ENCODE peak calls at places on chromosomes 2 and 18, in nine cellular contexts. One of them, this sample, is unnamed. For H3K36me3 and H3K4me1, the result is how much of the 10 kb centered on the place peaks cover.

GRCh38 chr18:49560277-49561126 is 1.4 kb upstream of the LIPG start:
- DNase-seq in neural progenitor cell: peak
- DNase-seq in IMR-90: no peak
- DNase-seq in CD4-positive, alpha-beta memory T cell: peak
- DNase-seq in tibial artery: peak
- DNase-seq in GM23248: peak
- DNase-seq in stomach: no peak
- DNase-seq in OCI-LY7: no peak
- DNase-seq in lower lobe of right lung: no peak
- DNase-seq in this sample: no peak

GRCh38 chr2:69693472-69694450 is 48.2 kb upstream of the ANXA4 start:
- DNase-seq in neural progenitor cell: no peak
- DNase-seq in tibial artery: no peak
- DNase-seq in OCI-LY7: peak
- DNase-seq in IMR-90: no peak
- DNase-seq in GM23248: no peak
- DNase-seq in lower lobe of right lung: no peak
- DNase-seq in CD4-positive, alpha-beta memory T cell: peak
- DNase-seq in stomach: no peak
- DNase-seq in this sample: peak

GRCh38 chr2:238947920-238948710 is 100.2 kb downstream of the TWIST2 start:
- DNase-seq in tibial artery: peak
- DNase-seq in CD4-positive, alpha-beta memory T cell: no peak
- DNase-seq in neural progenitor cell: no peak
- DNase-seq in lower lobe of right lung: no peak
- DNase-seq in GM23248: peak
- DNase-seq in stomach: peak
- DNase-seq in OCI-LY7: no peak
- DNase-seq in IMR-90: peak
- DNase-seq in this sample: no peak

GRCh38 chr2:72944804-72945449 is 27.6 kb downstream of the EMX1 start:
- DNase-seq in CD4-positive, alpha-beta memory T cell: no peak
- DNase-seq in stomach: no peak
- DNase-seq in neural progenitor cell: no peak
- DNase-seq in lower lobe of right lung: no peak
- DNase-seq in GM23248: no peak
- DNase-seq in tibial artery: no peak
- DNase-seq in IMR-90: no peak
- DNase-seq in OCI-LY7: no peak
- DNase-seq in this sample: no peak

GRCh38 chr2:166518634-166519390 is 24.8 kb upstream of the SCN7A start:
- DNase-seq in OCI-LY7: no peak
- DNase-seq in GM23248: no peak
- DNase-seq in stomach: no peak
- DNase-seq in IMR-90: peak
- DNase-seq in tibial artery: no peak
- DNase-seq in neural progenitor cell: no peak
- DNase-seq in lower lobe of right lung: no peak
- DNase-seq in CD4-positive, alpha-beta memory T cell: no peak
- DNase-seq in this sample: no peak

GRCh38 chr2:9769171-9770005 is 73.9 kb upstream of the TAF1B start:
- DNase-seq in CD4-positive, alpha-beta memory T cell: no peak
- DNase-seq in lower lobe of right lung: no peak
- DNase-seq in stomach: no peak
- DNase-seq in OCI-LY7: no peak
- DNase-seq in GM23248: no peak
- DNase-seq in tibial artery: peak
- DNase-seq in IMR-90: peak
- DNase-seq in neural progenitor cell: peak
- DNase-seq in this sample: no peak

GRCh38 chr18:79934311-79935097 is 16.9 kb downstream of the SLC66A2 start:
- DNase-seq in OCI-LY7: no peak
- DNase-seq in lower lobe of right lung: peak
- DNase-seq in tibial artery: peak
- DNase-seq in GM23248: no peak
- DNase-seq in CD4-positive, alpha-beta memory T cell: no peak
- DNase-seq in stomach: no peak
- DNase-seq in neural progenitor cell: no peak
- DNase-seq in IMR-90: no peak
- DNase-seq in this sample: no peak

GRCh38 chr2:84959045-84959493 is 11.9 kb upstream of the KCMF1 start:
- DNase-seq in tibial artery: peak
- DNase-seq in CD4-positive, alpha-beta memory T cell: no peak
- DNase-seq in GM23248: peak
- DNase-seq in lower lobe of right lung: no peak
- DNase-seq in neural progenitor cell: no peak
- DNase-seq in OCI-LY7: no peak
- DNase-seq in stomach: no peak
- DNase-seq in IMR-90: peak
- DNase-seq in this sample: no peak

GRCh38 chr2:8121826-8122505 is 559.9 kb upstream of the ID2 start:
- DNase-seq in neural progenitor cell: no peak
- DNase-seq in stomach: no peak
- DNase-seq in lower lobe of right lung: no peak
- DNase-seq in IMR-90: peak
- DNase-seq in CD4-positive, alpha-beta memory T cell: no peak
- DNase-seq in OCI-LY7: no peak
- DNase-seq in GM23248: peak
- DNase-seq in tibial artery: no peak
- DNase-seq in this sample: no peak

GRCh38 chr2:102226612-102227351 is 40.0 kb downstream of the IL1RL2 start:
- DNase-seq in lower lobe of right lung: no peak
- DNase-seq in IMR-90: peak
- DNase-seq in neural progenitor cell: peak
- DNase-seq in OCI-LY7: no peak
- DNase-seq in tibial artery: no peak
- DNase-seq in stomach: no peak
- DNase-seq in CD4-positive, alpha-beta memory T cell: no peak
- DNase-seq in GM23248: peak
- DNase-seq in this sample: no peak

DNA sequence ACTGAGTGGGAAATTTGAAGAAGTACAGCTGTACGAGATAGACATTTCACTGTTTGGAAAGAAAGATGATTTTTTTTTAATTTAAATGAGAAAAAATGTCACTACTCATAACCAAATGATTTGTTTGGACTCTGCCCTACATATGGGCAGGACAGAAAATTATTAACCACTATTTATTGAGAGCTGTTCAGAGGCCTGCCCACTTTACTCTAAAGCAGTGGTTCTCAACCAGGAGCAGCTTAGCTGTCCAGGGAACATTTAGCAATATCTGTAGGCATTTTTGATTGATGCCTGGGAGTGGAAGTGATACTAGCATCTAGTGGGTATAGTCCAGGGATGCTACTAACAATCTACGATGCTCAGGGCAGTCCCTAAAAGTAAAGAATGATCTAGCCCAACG is 13.4 kb upstream of the DTNA start:
- DNase-seq in tibial artery: no peak
- DNase-seq in OCI-LY7: no peak
- DNase-seq in stomach: no peak
- DNase-seq in neural progenitor cell: no peak
- DNase-seq in CD4-positive, alpha-beta memory T cell: no peak
- DNase-seq in IMR-90: no peak
- DNase-seq in GM23248: no peak
- DNase-seq in lower lobe of right lung: no peak
- DNase-seq in this sample: no peak
- H3K27ac ChIP-seq in tibial artery: no peak
- H3K27ac ChIP-seq in OCI-LY7: no peak
- H3K27ac ChIP-seq in stomach: no peak
- H3K27ac ChIP-seq in neural progenitor cell: no peak
- H3K27ac ChIP-seq in CD4-positive, alpha-beta memory T cell: no peak
- H3K27ac ChIP-seq in IMR-90: no peak
- H3K27ac ChIP-seq in GM23248: no peak
- H3K27ac ChIP-seq in lower lobe of right lung: no peak
- H3K27ac ChIP-seq in this sample: no peak

GRCh38 chr2:200472853-200473464 is 36.9 kb downstream of the KCTD18 start:
- DNase-seq in IMR-90: no peak
- DNase-seq in tibial artery: no peak
- DNase-seq in neural progenitor cell: no peak
- DNase-seq in OCI-LY7: no peak
- DNase-seq in GM23248: no peak
- DNase-seq in stomach: no peak
- DNase-seq in CD4-positive, alpha-beta memory T cell: no peak
- DNase-seq in lower lobe of right lung: no peak
- DNase-seq in this sample: no peak

GRCh38 chr2:200475795-200476194 is 34.1 kb downstream of the KCTD18 start:
- DNase-seq in GM23248: no peak
- DNase-seq in CD4-positive, alpha-beta memory T cell: no peak
- DNase-seq in neural progenitor cell: no peak
- DNase-seq in stomach: no peak
- DNase-seq in tibial artery: no peak
- DNase-seq in OCI-LY7: no peak
- DNase-seq in lower lobe of right lung: no peak
- DNase-seq in IMR-90: no peak
- DNase-seq in this sample: no peak

GRCh38 chr2:200471324-200471848 is 38.5 kb downstream of the KCTD18 start:
- DNase-seq in CD4-positive, alpha-beta memory T cell: peak
- DNase-seq in lower lobe of right lung: no peak
- DNase-seq in tibial artery: no peak
- DNase-seq in OCI-LY7: peak
- DNase-seq in stomach: no peak
- DNase-seq in neural progenitor cell: peak
- DNase-seq in IMR-90: no peak
- DNase-seq in GM23248: peak
- DNase-seq in this sample: peak

GRCh38 chr2:200469708-200470600 is 39.9 kb downstream of the KCTD18 start:
- DNase-seq in IMR-90: no peak
- DNase-seq in tibial artery: no peak
- DNase-seq in OCI-LY7: no peak
- DNase-seq in CD4-positive, alpha-beta memory T cell: no peak
- DNase-seq in stomach: no peak
- DNase-seq in lower lobe of right lung: no peak
- DNase-seq in neural progenitor cell: peak
- DNase-seq in GM23248: no peak
- DNase-seq in this sample: no peak

DNA sequence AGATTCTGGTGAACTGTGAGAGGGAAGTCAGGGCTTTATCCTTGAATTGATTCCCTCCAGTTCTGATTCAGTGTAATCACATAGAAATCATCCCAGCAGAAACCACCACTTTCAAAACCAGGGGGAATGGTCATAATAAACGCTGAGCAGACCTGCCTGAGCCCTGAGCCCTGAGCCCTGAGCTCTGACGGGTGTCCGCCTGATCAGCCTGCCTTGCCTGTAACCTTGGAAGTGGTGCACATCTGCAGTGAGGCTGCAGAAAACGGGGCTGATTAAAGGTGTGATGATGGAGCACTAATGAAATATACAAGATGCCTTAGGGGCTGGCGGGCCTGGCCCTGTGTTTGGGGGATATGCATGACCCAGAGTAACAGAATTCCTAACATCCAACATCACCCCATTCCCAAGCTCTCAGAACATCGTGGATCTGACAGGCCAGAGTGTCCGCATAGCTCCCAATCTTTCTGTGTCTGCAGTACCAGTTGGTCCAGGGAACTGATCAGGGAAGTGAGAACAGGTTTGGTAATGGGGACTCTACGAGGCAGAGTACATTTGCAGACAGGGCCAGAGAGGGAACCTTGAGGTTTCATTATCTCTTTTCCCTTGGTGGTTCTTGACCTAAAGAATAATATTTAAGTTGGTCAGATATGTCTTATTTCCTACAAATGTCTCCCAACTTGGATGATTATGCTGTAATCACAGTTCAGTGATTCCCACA is 37.8 kb downstream of the KCTD18 start:
- DNase-seq in tibial artery: no peak
- DNase-seq in lower lobe of right lung: no peak
- DNase-seq in neural progenitor cell: no peak
- DNase-seq in stomach: no peak
- DNase-seq in IMR-90: no peak
- DNase-seq in GM23248: no peak
- DNase-seq in CD4-positive, alpha-beta memory T cell: no peak
- DNase-seq in OCI-LY7: no peak
- DNase-seq in this sample: no peak
- H3K36me3 ChIP-seq in tibial artery: under half
- H3K36me3 ChIP-seq in lower lobe of right lung: half or more
- H3K36me3 ChIP-seq in neural progenitor cell: under half
- H3K36me3 ChIP-seq in stomach: half or more
- H3K36me3 ChIP-seq in IMR-90: half or more
- H3K36me3 ChIP-seq in GM23248: half or more
- H3K36me3 ChIP-seq in CD4-positive, alpha-beta memory T cell: under half
- H3K36me3 ChIP-seq in OCI-LY7: under half
- H3K36me3 ChIP-seq in this sample: under half

DNA sequence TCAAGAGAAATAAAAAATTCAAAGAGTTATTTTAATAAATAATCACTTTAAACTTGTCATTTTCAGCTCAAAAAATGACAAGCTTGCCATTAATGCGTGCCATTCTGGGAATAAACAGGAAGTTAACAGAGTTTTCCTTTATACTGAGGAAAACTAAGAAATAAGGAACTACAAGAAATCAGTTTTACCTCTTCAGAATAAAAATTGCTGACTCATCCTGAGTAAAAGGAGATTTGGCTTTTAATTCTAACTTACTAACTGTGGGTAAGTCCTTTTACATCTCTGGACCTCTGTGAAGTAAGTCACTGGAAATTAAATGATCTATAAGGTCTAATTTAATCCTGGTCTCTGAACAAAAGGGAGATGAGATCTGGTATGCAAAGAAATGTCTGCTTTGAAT is 16.1 kb downstream of the CEBPZ start:
- DNase-seq in neural progenitor cell: no peak
- DNase-seq in IMR-90: no peak
- DNase-seq in stomach: no peak
- DNase-seq in CD4-positive, alpha-beta memory T cell: no peak
- DNase-seq in OCI-LY7: no peak
- DNase-seq in lower lobe of right lung: no peak
- DNase-seq in GM23248: peak
- DNase-seq in tibial artery: no peak
- DNase-seq in this sample: no peak
- H3K4me1 ChIP-seq in neural progenitor cell: under half
- H3K4me1 ChIP-seq in IMR-90: under half
- H3K4me1 ChIP-seq in stomach: under half
- H3K4me1 ChIP-seq in CD4-positive, alpha-beta memory T cell: under half
- H3K4me1 ChIP-seq in OCI-LY7: under half
- H3K4me1 ChIP-seq in lower lobe of right lung: under half
- H3K4me1 ChIP-seq in GM23248: under half
- H3K4me1 ChIP-seq in tibial artery: under half
- H3K4me1 ChIP-seq in this sample: under half

DNA sequence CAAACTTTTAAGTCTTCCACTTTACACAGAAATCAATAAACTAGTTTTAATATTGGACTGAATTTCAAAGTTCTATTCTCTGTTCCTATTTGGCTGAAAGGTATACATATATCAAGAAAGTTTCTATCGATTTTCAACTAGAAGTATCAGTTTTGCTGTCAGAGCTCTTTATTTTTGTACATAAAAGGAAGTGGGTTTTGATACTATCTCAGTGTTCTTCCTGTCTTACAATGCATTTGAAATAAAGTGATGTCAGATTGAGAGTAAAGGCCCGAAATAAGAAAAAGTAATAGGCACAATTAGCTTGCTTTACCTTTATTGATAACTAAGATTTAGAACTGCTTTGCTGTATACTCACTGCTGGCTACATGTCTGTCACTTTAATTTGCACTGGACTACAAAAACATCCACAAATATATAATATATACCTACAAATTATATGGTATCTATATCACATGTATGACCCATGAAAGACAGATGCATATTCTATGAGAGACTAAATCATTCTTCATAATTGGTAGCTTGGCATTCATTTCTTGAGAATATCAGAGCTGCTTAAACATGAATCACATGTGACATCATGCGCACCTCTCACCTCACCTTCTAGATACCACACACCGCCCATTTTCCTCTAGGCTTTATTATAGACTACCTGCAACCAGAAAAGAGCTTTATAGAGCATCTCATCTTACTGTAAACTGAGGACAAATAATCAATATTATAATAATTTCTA is 83.6 kb downstream of the ASXL2 start:
- DNase-seq in GM23248: no peak
- DNase-seq in neural progenitor cell: no peak
- DNase-seq in stomach: no peak
- DNase-seq in IMR-90: no peak
- DNase-seq in tibial artery: no peak
- DNase-seq in lower lobe of right lung: no peak
- DNase-seq in CD4-positive, alpha-beta memory T cell: peak
- DNase-seq in OCI-LY7: peak
- DNase-seq in this sample: no peak
- H3K27ac ChIP-seq in GM23248: no peak
- H3K27ac ChIP-seq in neural progenitor cell: no peak
- H3K27ac ChIP-seq in stomach: no peak
- H3K27ac ChIP-seq in IMR-90: no peak
- H3K27ac ChIP-seq in tibial artery: no peak
- H3K27ac ChIP-seq in lower lobe of right lung: no peak
- H3K27ac ChIP-seq in CD4-positive, alpha-beta memory T cell: peak
- H3K27ac ChIP-seq in OCI-LY7: no peak
- H3K27ac ChIP-seq in this sample: peak

This sample was measured in CD8-positive, alpha-beta memory T cell.